ENCODE peak calls at places on chromosomes 2 and 18, in ten cellular contexts. W is AG04450; C is Peyer's patch; L is pancreas; J is CD4-positive, alpha-beta T cell; B is endodermal cell; P is CD8-positive, alpha-beta memory T cell; O is CD4-positive, alpha-beta memory T cell; H is colonic mucosa; S is uterus. Q is an unnamed sample.

GRCh38 chr2:69807821-69808540 is 21.5 kb upstream of the GMCL1 start:
- DNase-seq in B (no peak), P (no peak), S (no peak), J (no peak), L (no peak), C (no peak), O (no peak), W (no peak), H (no peak), Q (no peak)

GRCh38 chr2:12720181-12720580 is 3.4 kb downstream of the TRIB2 start:
- DNase-seq in H (no peak), W (no peak), S (no peak), O (no peak), P (no peak), B (no peak), C (no peak), L (no peak), J (no peak), Q (peak)

GRCh38 chr2:127735537-127736399 is 34.5 kb downstream of the SFT2D3 start:
- DNase-seq in B (no peak), W (no peak), O (no peak), S (no peak), H (no peak), J (no peak), C (no peak), P (no peak), L (no peak), Q (no peak)

GRCh38 chr18:37135177-37135576 is 306.2 kb downstream of the KIAA1328 start:
- DNase-seq in L (no peak), C (no peak), P (no peak), O (no peak), J (no peak), S (no peak), B (no peak), H (no peak), W (no peak), Q (no peak)

GRCh38 chr2:219522111-219523030 is 8.1 kb downstream of the ASIC4 start:
- DNase-seq in P (no peak), S (peak), C (no peak), W (no peak), B (peak), O (no peak), H (no peak), J (no peak), L (no peak), Q (peak)

GRCh38 chr2:238255636-238256035 is 15.8 kb upstream of the HES6 start:
- DNase-seq in P (no peak), H (no peak), O (no peak), L (no peak), J (no peak), B (no peak), C (no peak), S (no peak), W (no peak), Q (no peak)

GRCh38 chr2:182821172-182821571 is 45.3 kb downstream of the FRZB start:
- DNase-seq in P (no peak), J (no peak), B (no peak), S (no peak), L (no peak), C (no peak), O (no peak), H (no peak), W (no peak), Q (no peak)

GRCh38 chr18:79780547-79780946 is 17.2 kb upstream of the KCNG2 start:
- DNase-seq in B (peak), O (no peak), P (no peak), S (no peak), L (no peak), J (no peak), C (peak), H (no peak), W (no peak), Q (no peak)

GRCh38 chr2:108323619-108324018 is 34.9 kb downstream of the SULT1C2 start:
- DNase-seq in H (no peak), L (no peak), S (no peak), J (no peak), W (no peak), P (no peak), B (no peak), C (no peak), O (no peak), Q (no peak)
- H3K27ac ChIP-seq in H (no peak), L (no peak), S (no peak), J (no peak), W (no peak), P (no peak), B (no peak), C (no peak), O (no peak), Q (no peak)

DNA sequence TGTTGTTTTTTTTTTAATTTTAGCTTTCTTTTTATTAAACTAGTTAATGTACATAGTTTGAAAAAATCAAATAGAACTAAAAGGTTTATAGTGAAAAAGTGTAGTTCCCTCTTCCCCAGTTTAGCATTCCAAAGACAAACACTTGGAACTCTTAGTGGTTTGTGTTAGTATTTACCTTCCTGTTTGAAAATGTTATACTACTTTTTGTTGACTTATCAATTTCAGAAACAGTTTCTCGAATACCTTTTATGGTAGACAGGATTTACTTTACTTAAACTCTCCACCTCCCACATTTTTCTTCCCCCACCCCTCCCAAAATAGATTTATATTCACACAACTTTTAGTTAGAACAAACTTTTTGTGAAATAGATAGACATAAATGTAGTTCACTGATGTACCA is 26.7 kb downstream of the PLEKHA3 start:
- DNase-seq in W (no peak), J (no peak), H (no peak), L (no peak), O (no peak), C (no peak), P (no peak), S (no peak), B (no peak), Q (no peak)
- H3K27ac ChIP-seq in W (no peak), J (no peak), H (no peak), L (no peak), O (no peak), C (no peak), P (no peak), S (no peak), B (no peak), Q (no peak)

DNA sequence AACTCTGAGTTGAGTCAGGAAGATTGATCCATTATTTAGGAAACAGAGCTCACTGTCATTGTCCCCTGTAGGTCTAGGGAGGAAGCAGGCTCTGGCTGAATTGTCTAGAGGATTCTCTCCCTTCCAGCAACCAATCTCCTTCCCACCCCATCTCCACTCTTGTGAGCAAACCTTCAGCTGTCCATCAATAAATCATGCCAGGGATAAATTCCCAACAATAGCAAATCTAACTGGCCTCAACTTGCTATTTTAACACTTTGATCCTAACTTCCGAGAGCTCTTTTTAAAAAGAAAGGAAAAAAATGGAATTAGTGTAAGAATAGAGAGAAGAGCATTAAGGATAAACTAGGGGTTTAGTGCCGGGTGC is 53.5 kb downstream of the ATP8B1 start:
- DNase-seq in P (no peak), W (no peak), B (no peak), J (no peak), L (no peak), H (no peak), S (no peak), C (no peak), O (no peak), Q (no peak)
- H3K27ac ChIP-seq in P (no peak), W (peak), B (no peak), J (no peak), L (no peak), H (peak), S (no peak), C (no peak), O (no peak), Q (peak)

DNA sequence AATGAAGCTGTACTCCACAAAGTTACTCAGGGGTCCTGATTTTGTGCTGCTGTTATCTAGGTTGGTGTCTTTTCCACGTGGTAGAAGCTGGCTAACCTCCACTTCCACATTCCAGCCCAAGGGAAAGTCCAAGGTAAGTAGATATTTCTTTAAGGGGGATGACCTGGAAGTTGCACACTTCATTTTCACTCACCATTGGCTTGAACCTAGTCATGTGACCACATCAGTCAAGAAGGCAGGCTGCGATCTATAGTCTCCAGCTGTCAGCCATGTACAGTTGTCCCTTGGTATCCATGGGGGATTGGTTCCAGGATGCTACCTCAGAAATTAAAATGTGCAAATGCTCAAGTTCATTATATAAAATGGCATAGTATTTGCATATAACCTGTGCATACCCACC is 31.9 kb upstream of the TGIF1 start:
- DNase-seq in J (no peak), C (no peak), S (no peak), H (no peak), O (no peak), P (no peak), L (no peak), W (no peak), B (no peak), Q (no peak)
- H3K27ac ChIP-seq in J (no peak), C (no peak), S (no peak), H (no peak), O (no peak), P (no peak), L (no peak), W (no peak), B (no peak), Q (no peak)

Q was measured in PC-9.